ENCODE peak calls at places on chromosomes 7 and 10, in seven cellular contexts. T is HCT116, O is GM12878, U is K562, K is H1, I is SK-N-SH, R is HepG2. M is an unnamed sample.

GRCh38 chr10:42367532-42368230 is 270.7 kb downstream of the ZNF33B start:
- DNase-seq in U (peak), T (no peak), I (peak), O (peak), R (no peak), K (no peak), M (peak)

GRCh38 chr7:154844955-154845354 is 158.0 kb downstream of the PAXIP1 start:
- DNase-seq in O (no peak), U (no peak), R (peak), K (no peak), I (no peak), T (no peak), M (no peak)

GRCh38 chr10:7484456-7485266 is 73.8 kb upstream of the SFMBT2 start:
- DNase-seq in O (peak), I (peak), U (no peak), T (no peak), K (no peak), R (no peak), M (no peak)

GRCh38 chr10:118243907-118244306 is 98.2 kb downstream of the FAM204A start:
- DNase-seq in U (no peak), K (no peak), R (no peak), I (no peak), O (no peak), T (no peak), M (peak)

GRCh38 chr7:5867060-5867459 is 13.5 kb upstream of the OCM start:
- DNase-seq in K (no peak), T (no peak), U (no peak), O (no peak), I (no peak), R (no peak), M (no peak)

GRCh38 chr7:132592238-132592946 is 16.1 kb upstream of the PLXNA4 start:
- DNase-seq in R (no peak), I (peak), U (no peak), T (no peak), K (no peak), O (no peak), M (no peak)

GRCh38 chr7:43639858-43640491 is 57.1 kb downstream of the STK17A start:
- DNase-seq in R (peak), U (no peak), T (no peak), O (no peak), I (no peak), K (no peak), M (no peak)

GRCh38 chr10:96360766-96361165 is 2.0 kb upstream of the OPALIN start:
- DNase-seq in U (no peak), T (no peak), I (no peak), R (no peak), O (no peak), K (no peak), M (no peak)

GRCh38 chr10:72254891-72255568 is 18.7 kb upstream of the DDIT4 start:
- DNase-seq in O (no peak), K (peak), T (no peak), U (peak), I (peak), R (no peak), M (peak)

GRCh38 chr10:44757551-44758205 is 153.5 kb upstream of the TMEM72 start:
- DNase-seq in I (no peak), U (no peak), T (no peak), O (no peak), R (no peak), K (no peak), M (peak)

GRCh38 chr10:58153751-58154150 is 113.9 kb downstream of the IPMK start:
- DNase-seq in K (no peak), I (no peak), R (no peak), T (no peak), U (no peak), O (no peak), M (no peak)

GRCh38 chr10:63554666-63555065 is 33.5 kb downstream of the REEP3 start:
- DNase-seq in R (no peak), T (peak), I (no peak), K (no peak), O (peak), U (no peak), M (no peak)

GRCh38 chr7:5691536-5692090 is 89.8 kb downstream of the RNF216 start:
- DNase-seq in U (no peak), R (no peak), K (no peak), T (no peak), I (no peak), O (no peak), M (no peak)

GRCh38 chr7:75866497-75867389 is 12.1 kb upstream of the RHBDD2 start:
- DNase-seq in I (peak), U (peak), R (peak), K (peak), O (no peak), T (peak), M (peak)

GRCh38 chr7:103710247-103710646 is 264.2 kb upstream of the SLC26A5 start:
- DNase-seq in K (no peak), R (no peak), O (no peak), I (no peak), T (no peak), U (no peak), M (no peak)

GRCh38 chr10:59709472-59710125 is at the start of gene SLC16A9:
- DNase-seq in O (peak), K (peak), I (peak), U (peak), T (peak), R (peak), M (peak)

GRCh38 chr7:156558198-156558597 is 82.4 kb upstream of the RNF32 start:
- DNase-seq in O (no peak), I (no peak), T (peak), R (no peak), K (no peak), U (no peak), M (no peak)

GRCh38 chr10:15856328-15857000 is 3.8 kb downstream of the MINDY3 start:
- DNase-seq in O (no peak), K (no peak), R (no peak), T (no peak), U (peak), I (peak), M (peak)

GRCh38 chr10:103855424-103855823 is at the start of gene SH3PXD2A:
- DNase-seq in K (peak), I (peak), R (peak), U (no peak), T (no peak), O (no peak), M (no peak)

GRCh38 chr10:132916421-132916841 is 25.9 kb downstream of the CFAP46 start:
- DNase-seq in U (no peak), O (no peak), R (no peak), I (no peak), T (no peak), K (no peak), M (no peak)
- TF ChIP-seq JUND in U (no peak), O (no peak), R (no peak), I (no peak), T (no peak), K (no peak), M (no peak)

GRCh38 chr10:101566333-101567164 is 21.5 kb downstream of the POLL start:
- DNase-seq in R (no peak), K (peak), U (peak), T (no peak), I (peak), O (no peak), M (no peak)
- TF ChIP-seq JUND in R (no peak), K (no peak), U (peak), T (no peak), I (no peak), O (no peak), M (no peak)

GRCh38 chr7:83550100-83550499 is 98.8 kb downstream of the SEMA3E start:
- DNase-seq in T (no peak), R (no peak), K (no peak), U (no peak), I (no peak), O (no peak), M (no peak)

GRCh38 chr7:83548250-83548649 is 100.7 kb downstream of the SEMA3E start:
- DNase-seq in T (no peak), U (no peak), O (no peak), K (no peak), I (no peak), R (no peak), M (no peak)

GRCh38 chr7:83546586-83546985 is 102.4 kb downstream of the SEMA3E start:
- DNase-seq in I (no peak), K (no peak), U (no peak), T (no peak), R (no peak), O (no peak), M (no peak)

DNA sequence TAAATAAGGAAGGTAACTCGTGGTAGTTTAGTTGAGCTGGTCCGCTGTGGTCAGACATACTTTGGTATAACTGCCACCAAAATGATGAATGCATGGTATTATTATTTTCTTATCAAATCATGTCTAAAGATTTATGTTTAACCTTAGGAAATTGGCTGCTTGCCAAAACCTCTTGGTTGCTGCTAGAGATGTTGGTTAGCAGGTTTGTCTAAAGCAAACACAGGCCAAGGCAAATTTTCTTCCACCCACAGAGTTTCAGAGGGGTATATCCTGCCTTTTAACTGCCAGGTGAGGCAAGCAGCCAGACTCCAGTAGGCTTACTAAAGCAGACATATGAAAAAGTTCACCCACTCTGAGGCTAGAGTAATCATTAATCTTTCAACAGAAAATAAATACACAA is 101.4 kb downstream of the SEMA3E start:
- DNase-seq in T (peak), U (no peak), O (peak), I (peak), R (no peak), K (no peak), M (peak)
- TF ChIP-seq JUND in T (no peak), U (no peak), O (no peak), I (peak), R (no peak), K (no peak), M (no peak)

DNA sequence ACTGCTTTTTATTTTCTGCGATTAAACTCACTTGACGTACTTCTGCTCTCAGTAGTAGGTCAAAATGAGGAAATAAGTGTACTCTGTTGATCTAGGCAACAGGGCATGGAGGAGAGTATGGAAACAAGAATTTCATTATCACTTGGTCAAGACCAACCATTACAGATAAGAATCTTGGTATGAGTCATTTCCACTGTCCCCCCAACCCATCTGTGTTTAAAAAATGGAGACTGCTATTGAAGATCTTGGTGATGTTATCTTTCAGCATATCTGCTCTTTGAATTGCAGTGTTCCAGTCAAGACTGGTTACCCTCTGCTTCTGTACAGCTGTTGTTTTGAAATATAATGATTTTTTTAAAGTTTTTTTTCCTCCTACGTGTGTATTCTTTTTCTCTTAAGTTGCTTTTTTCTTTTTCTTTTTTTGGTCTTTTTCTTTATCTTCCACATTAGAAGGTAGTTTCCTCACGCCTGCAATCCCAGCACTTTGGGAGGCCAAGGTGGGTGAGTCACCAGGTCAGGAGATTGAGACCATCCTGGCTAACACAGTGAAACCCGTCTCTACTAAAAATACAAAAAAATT is 11.7 kb downstream of the STAM start:
- DNase-seq in T (no peak), R (peak), I (no peak), O (peak), U (peak), K (no peak), M (no peak)
- TF ChIP-seq JUND in T (peak), R (no peak), I (peak), O (peak), U (peak), K (no peak), M (no peak)

GRCh38 chr7:101921061-101921460 is 103.6 kb downstream of the CUX1 start:
- DNase-seq in R (no peak), T (no peak), O (no peak), I (no peak), K (no peak), U (no peak), M (no peak)
- TF ChIP-seq JUND in R (no peak), T (no peak), O (no peak), I (no peak), K (no peak), U (no peak), M (no peak)